ENCODE peak calls at places on chromosomes 7 and 10, in four cellular contexts. One of them, this sample, is unnamed. For H3K4me1, the result is how much of the 10 kb centered on the place peaks cover.

GRCh38 chr7:47866120-47866519 is 82.1 kb downstream of the PKD1L1 start:
- DNase-seq in heart right ventricle: no peak
- DNase-seq in esophagus squamous epithelium: no peak
- DNase-seq in cardiac muscle cell: no peak
- DNase-seq in this sample: no peak

GRCh38 chr7:42440951-42441350 is 203.9 kb upstream of the GLI3 start:
- DNase-seq in heart right ventricle: no peak
- DNase-seq in esophagus squamous epithelium: no peak
- DNase-seq in cardiac muscle cell: no peak
- DNase-seq in this sample: no peak

GRCh38 chr7:129688503-129689222 is 77.1 kb downstream of the NRF1 start:
- DNase-seq in heart right ventricle: no peak
- DNase-seq in esophagus squamous epithelium: no peak
- DNase-seq in cardiac muscle cell: no peak
- DNase-seq in this sample: no peak

GRCh38 chr7:24812313-24812945 is 55.2 kb upstream of the GSDME start:
- DNase-seq in heart right ventricle: peak
- DNase-seq in esophagus squamous epithelium: no peak
- DNase-seq in cardiac muscle cell: peak
- DNase-seq in this sample: peak

GRCh38 chr10:119755446-119755845 is 29.6 kb downstream of the INPP5F start:
- DNase-seq in heart right ventricle: no peak
- DNase-seq in esophagus squamous epithelium: no peak
- DNase-seq in cardiac muscle cell: no peak
- DNase-seq in this sample: no peak

GRCh38 chr7:22442187-22442886 is 57.7 kb downstream of the STEAP1B start:
- DNase-seq in heart right ventricle: no peak
- DNase-seq in esophagus squamous epithelium: no peak
- DNase-seq in cardiac muscle cell: no peak
- DNase-seq in this sample: no peak

GRCh38 chr10:37448161-37448560 is 322.8 kb downstream of the ANKRD30A start:
- DNase-seq in heart right ventricle: no peak
- DNase-seq in esophagus squamous epithelium: no peak
- DNase-seq in cardiac muscle cell: no peak
- DNase-seq in this sample: no peak

GRCh38 chr10:123093489-123093888 is 42.3 kb upstream of the HMX3 start:
- DNase-seq in heart right ventricle: no peak
- DNase-seq in esophagus squamous epithelium: no peak
- DNase-seq in cardiac muscle cell: no peak
- DNase-seq in this sample: no peak

GRCh38 chr10:3807221-3807927 is 22.4 kb upstream of the KLF6 start:
- DNase-seq in heart right ventricle: no peak
- DNase-seq in esophagus squamous epithelium: no peak
- DNase-seq in cardiac muscle cell: no peak
- DNase-seq in this sample: no peak

GRCh38 chr10:77837248-77837924 is 89.2 kb downstream of the DLG5 start:
- DNase-seq in heart right ventricle: no peak
- DNase-seq in esophagus squamous epithelium: no peak
- DNase-seq in cardiac muscle cell: no peak
- DNase-seq in this sample: no peak

DNA sequence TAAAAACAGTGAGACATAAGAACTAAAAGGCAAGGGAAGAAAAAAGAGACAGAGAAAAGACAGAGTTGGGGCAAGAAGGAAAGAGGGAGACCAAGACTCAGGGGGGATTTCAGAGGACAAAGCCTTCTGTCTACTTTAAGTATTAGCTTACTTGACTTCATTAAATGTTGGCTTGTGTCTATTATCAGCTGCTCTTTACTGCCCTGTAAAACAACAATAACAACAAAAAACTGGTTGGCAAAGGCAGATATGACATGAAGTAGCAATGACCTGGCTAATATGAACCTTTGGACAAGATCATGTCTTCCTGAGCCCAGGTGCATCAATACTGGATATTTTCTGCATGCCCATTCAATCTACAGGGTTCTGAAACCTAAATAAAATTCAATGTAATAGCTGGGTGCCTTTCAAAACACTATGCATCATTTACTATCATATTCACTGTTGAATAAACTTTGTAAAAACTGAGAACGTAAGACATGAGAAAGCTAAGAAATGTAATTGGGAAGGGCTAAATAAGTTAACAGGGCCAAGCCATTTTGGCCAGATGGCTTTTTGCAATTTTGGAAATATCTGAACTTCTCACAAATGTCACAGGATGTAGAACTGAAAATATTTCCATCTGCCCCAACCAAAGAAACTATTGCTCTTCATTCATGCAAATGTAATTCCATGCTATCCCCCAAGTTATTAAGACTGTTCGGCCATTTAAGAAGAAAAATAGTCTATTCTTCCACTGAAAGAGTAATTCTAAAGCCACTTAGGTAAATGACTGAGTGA is 49.4 kb downstream of the LRRN3 start:
- DNase-seq in heart right ventricle: no peak
- DNase-seq in esophagus squamous epithelium: no peak
- DNase-seq in cardiac muscle cell: no peak
- DNase-seq in this sample: no peak
- H3K4me1 ChIP-seq in heart right ventricle: under half
- H3K4me1 ChIP-seq in esophagus squamous epithelium: under half
- H3K4me1 ChIP-seq in cardiac muscle cell: under half
- H3K4me1 ChIP-seq in this sample: under half

DNA sequence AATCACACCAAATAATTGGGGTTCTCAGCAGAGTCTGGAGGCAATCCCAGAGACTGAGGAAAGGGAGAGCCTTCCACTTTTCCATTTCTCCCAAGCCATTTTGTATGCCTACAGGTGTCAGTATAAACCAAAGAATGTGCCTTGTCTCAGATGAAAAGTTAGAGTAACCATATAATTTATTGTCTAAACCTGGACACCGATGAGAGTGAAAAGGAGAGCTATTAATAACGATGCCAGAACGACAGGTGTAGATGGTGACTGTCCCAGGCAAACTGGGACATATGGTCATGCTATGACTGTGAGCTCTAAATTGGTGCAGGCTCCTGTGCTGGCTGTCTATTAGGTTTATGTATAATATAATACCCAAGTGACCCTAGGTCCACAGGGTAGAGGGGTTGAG is 219.6 kb downstream of the ARHGAP12 start:
- DNase-seq in heart right ventricle: no peak
- DNase-seq in esophagus squamous epithelium: no peak
- DNase-seq in cardiac muscle cell: no peak
- DNase-seq in this sample: peak
- TF ChIP-seq CTCF in heart right ventricle: peak
- TF ChIP-seq CTCF in esophagus squamous epithelium: no peak
- TF ChIP-seq CTCF in cardiac muscle cell: no peak
- TF ChIP-seq CTCF in this sample: peak

GRCh38 chr7:143015926-143016490 is 10.9 kb downstream of the OR9A2 start:
- DNase-seq in heart right ventricle: no peak
- DNase-seq in esophagus squamous epithelium: no peak
- DNase-seq in cardiac muscle cell: peak
- DNase-seq in this sample: no peak
- H3K4me1 ChIP-seq in heart right ventricle: under half
- H3K4me1 ChIP-seq in esophagus squamous epithelium: under half
- H3K4me1 ChIP-seq in cardiac muscle cell: under half
- H3K4me1 ChIP-seq in this sample: under half

DNA sequence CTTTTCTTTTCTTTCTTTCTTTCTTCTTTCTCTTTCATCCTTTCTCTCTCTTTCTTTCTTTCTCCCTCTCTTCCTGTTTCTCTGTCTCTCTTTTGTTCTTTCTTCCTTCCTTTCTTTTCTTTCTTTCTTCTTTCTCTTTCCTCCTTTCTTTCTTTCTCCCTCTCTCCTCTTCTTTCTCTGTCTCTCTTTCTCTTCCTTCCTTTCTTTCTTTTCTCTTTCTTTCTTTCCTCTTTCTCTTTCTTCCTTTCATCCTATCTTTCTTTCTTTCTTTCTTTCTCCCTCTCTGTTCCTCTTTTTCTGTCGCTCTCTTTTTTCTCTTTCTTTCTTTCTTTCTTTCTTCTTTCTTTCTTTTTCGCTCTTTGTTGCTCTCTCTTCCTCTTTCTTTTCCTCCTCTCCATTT is 1149.2 kb upstream of the AUTS2 start:
- DNase-seq in heart right ventricle: no peak
- DNase-seq in esophagus squamous epithelium: no peak
- DNase-seq in cardiac muscle cell: no peak
- DNase-seq in this sample: no peak
- TF ChIP-seq CTCF in heart right ventricle: no peak
- TF ChIP-seq CTCF in esophagus squamous epithelium: no peak
- TF ChIP-seq CTCF in cardiac muscle cell: no peak
- TF ChIP-seq CTCF in this sample: no peak

GRCh38 chr7:2812831-2813230 is 31.3 kb downstream of the GNA12 start:
- DNase-seq in heart right ventricle: no peak
- DNase-seq in esophagus squamous epithelium: no peak
- DNase-seq in cardiac muscle cell: no peak
- DNase-seq in this sample: no peak

GRCh38 chr7:2811476-2812118 is 32.5 kb downstream of the GNA12 start:
- DNase-seq in heart right ventricle: peak
- DNase-seq in esophagus squamous epithelium: no peak
- DNase-seq in cardiac muscle cell: peak
- DNase-seq in this sample: peak

GRCh38 chr7:2813350-2814185 is 30.5 kb downstream of the GNA12 start:
- DNase-seq in heart right ventricle: no peak
- DNase-seq in esophagus squamous epithelium: no peak
- DNase-seq in cardiac muscle cell: no peak
- DNase-seq in this sample: no peak

GRCh38 chr7:2810682-2811471 is 33.2 kb downstream of the GNA12 start:
- DNase-seq in heart right ventricle: no peak
- DNase-seq in esophagus squamous epithelium: no peak
- DNase-seq in cardiac muscle cell: no peak
- DNase-seq in this sample: no peak

GRCh38 chr7:2812119-2812487 is 32.0 kb downstream of the GNA12 start:
- DNase-seq in heart right ventricle: no peak
- DNase-seq in esophagus squamous epithelium: no peak
- DNase-seq in cardiac muscle cell: peak
- DNase-seq in this sample: no peak
- H3K4me1 ChIP-seq in heart right ventricle: half or more
- H3K4me1 ChIP-seq in esophagus squamous epithelium: under half
- H3K4me1 ChIP-seq in cardiac muscle cell: under half
- H3K4me1 ChIP-seq in this sample: under half

DNA sequence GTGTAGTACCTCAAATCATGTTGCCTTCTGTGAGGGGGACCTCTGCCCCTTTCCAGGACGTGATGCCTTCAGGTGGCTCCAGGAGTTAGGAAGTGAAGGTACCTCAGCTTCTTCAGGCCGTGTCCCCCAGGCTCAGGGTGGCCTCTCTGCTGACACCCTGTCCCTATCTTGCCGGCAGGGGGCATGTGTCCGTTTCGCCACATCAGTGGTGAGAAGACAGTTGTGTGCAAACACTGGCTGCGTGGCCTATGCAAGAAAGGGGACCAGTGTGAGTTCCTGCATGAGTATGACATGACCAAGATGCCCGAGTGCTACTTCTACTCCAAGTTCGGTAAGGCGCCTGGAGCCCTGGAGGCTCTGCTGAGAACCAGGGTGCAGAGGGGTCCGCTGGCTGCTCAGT is 9.2 kb downstream of the CPSF4 start:
- DNase-seq in heart right ventricle: no peak
- DNase-seq in esophagus squamous epithelium: no peak
- DNase-seq in cardiac muscle cell: no peak
- DNase-seq in this sample: no peak
- TF ChIP-seq CTCF in heart right ventricle: no peak
- TF ChIP-seq CTCF in esophagus squamous epithelium: no peak
- TF ChIP-seq CTCF in cardiac muscle cell: no peak
- TF ChIP-seq CTCF in this sample: no peak

DNA sequence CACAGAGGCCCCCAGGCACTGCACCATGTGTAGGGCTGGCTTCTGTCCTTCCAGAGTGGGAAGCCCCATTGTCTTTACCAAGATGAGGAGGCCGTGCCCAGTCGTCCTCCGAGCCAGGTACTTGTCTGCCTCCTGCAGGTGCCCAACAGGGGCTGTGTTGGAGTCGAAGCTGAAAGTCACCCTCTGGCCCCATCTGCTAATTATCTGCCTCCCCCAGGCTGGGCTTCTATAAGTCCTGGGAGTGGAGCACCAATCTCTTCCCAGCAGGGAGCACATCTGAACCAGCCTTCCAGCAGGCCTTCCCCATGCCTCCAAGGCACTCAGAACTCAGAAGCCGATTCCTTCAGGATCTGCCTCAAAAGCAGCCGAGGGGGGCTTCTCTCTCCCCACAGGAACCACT is 11.6 kb upstream of the CHST15 start:
- DNase-seq in heart right ventricle: no peak
- DNase-seq in esophagus squamous epithelium: no peak
- DNase-seq in cardiac muscle cell: no peak
- DNase-seq in this sample: peak
- H3K4me1 ChIP-seq in heart right ventricle: under half
- H3K4me1 ChIP-seq in esophagus squamous epithelium: under half
- H3K4me1 ChIP-seq in cardiac muscle cell: under half
- H3K4me1 ChIP-seq in this sample: under half

GRCh38 chr7:3301472-3301778 is 373 bp downstream of the SDK1 start:
- DNase-seq in heart right ventricle: no peak
- DNase-seq in esophagus squamous epithelium: no peak
- DNase-seq in cardiac muscle cell: no peak
- DNase-seq in this sample: no peak

GRCh38 chr7:3300651-3301471 is at the start of gene SDK1:
- DNase-seq in heart right ventricle: peak
- DNase-seq in esophagus squamous epithelium: peak
- DNase-seq in cardiac muscle cell: peak
- DNase-seq in this sample: peak

GRCh38 chr7:3300221-3300650 is 816 bp upstream of the SDK1 start:
- DNase-seq in heart right ventricle: no peak
- DNase-seq in esophagus squamous epithelium: no peak
- DNase-seq in cardiac muscle cell: no peak
- DNase-seq in this sample: no peak

GRCh38 chr7:3302681-3303320 is 1.7 kb downstream of the SDK1 start:
- DNase-seq in heart right ventricle: no peak
- DNase-seq in esophagus squamous epithelium: no peak
- DNase-seq in cardiac muscle cell: no peak
- DNase-seq in this sample: no peak

DNA sequence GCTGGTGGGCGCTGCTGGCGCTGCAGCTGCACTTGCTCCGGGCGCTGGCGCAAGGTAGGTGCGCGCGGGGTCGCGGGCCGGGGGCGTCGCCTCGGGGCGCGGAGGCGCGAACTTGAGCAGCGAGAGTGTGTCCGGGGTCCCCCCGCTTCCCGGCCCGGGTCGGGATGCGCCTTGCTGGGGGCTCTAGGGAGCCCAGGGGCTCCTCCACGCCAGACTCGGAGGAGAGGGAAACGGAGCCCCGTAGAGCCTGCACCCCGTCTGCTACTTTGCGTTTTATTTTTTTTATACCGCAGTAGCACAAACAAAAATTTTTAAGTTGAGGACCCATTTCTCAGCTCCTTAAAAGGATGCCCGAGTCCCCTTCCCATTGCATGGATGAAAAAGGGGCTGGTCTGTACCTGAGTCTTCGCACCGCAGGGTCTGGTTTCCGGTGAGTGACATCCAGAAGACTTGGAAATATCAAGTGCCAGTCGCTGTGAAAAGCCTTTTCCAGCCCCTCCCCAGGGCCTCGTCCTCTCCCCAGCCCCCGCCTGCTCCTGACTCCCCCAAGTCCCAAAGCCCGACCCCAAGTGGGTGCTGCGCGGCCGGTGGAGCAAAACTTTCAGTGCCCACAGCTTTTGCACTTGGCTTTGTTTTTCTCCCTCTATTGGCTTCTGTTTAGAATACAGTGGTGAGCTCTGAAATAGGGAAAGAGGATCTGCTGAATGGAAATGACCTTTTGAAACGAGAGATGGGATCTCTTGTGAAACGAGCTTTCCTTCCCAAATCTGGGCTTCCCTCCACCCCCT is 973 bp downstream of the SDK1 start:
- DNase-seq in heart right ventricle: peak
- DNase-seq in esophagus squamous epithelium: no peak
- DNase-seq in cardiac muscle cell: peak
- DNase-seq in this sample: no peak
- TF ChIP-seq CTCF in heart right ventricle: peak
- TF ChIP-seq CTCF in esophagus squamous epithelium: peak
- TF ChIP-seq CTCF in cardiac muscle cell: peak
- TF ChIP-seq CTCF in this sample: no peak